ENCODE peak calls at places on chromosomes 7 and 10, in six cellular contexts. A is body of pancreas, K is PC-3, B is adrenal gland, H is heart right ventricle, E is stomach. Y is an unnamed sample.

GRCh38 chr10:50561266-50561665 is 62.5 kb downstream of the SGMS1 start:
- DNase-seq in A (peak), K (no peak), B (peak), H (no peak), E (no peak), Y (peak)

GRCh38 chr10:114767101-114767588 is 54.4 kb upstream of the FHIP2A start:
- DNase-seq in A (peak), K (peak), B (peak), H (no peak), E (no peak), Y (no peak)

GRCh38 chr10:73601486-73601921 is 10.4 kb upstream of the USP54 start:
- DNase-seq in A (peak), K (peak), B (no peak), H (no peak), E (peak), Y (no peak)

GRCh38 chr7:133117432-133117831 is 35.5 kb upstream of the CHCHD3 start:
- DNase-seq in A (no peak), K (no peak), B (no peak), H (no peak), E (no peak), Y (no peak)

GRCh38 chr7:149310113-149310836 is 48.3 kb downstream of the ZNF783 start:
- DNase-seq in A (no peak), K (peak), B (no peak), H (no peak), E (no peak), Y (peak)

GRCh38 chr10:86730227-86730626 is 26.2 kb upstream of the BMPR1A start:
- DNase-seq in A (peak), K (no peak), B (peak), H (peak), E (peak), Y (no peak)

GRCh38 chr10:94567714-94568520 is 22.3 kb downstream of the HELLS start:
- DNase-seq in A (no peak), K (peak), B (no peak), H (no peak), E (no peak), Y (no peak)

GRCh38 chr10:124566222-124566888 is 104.7 kb downstream of the LHPP start:
- DNase-seq in A (no peak), K (no peak), B (no peak), H (no peak), E (no peak), Y (no peak)

GRCh38 chr10:5095687-5096086 is 1.5 kb downstream of the AKR1C3 start:
- DNase-seq in A (no peak), K (no peak), B (no peak), H (no peak), E (no peak), Y (no peak)

GRCh38 chr7:102120666-102121065 is 166.0 kb upstream of the SH2B2 start:
- DNase-seq in A (no peak), K (no peak), B (no peak), H (no peak), E (no peak), Y (no peak)

GRCh38 chr10:100519321-100520051 is at the start of gene SEC31B:
- DNase-seq in A (peak), K (no peak), B (peak), H (peak), E (peak), Y (no peak)

GRCh38 chr7:148921806-148922205 is 37.7 kb upstream of the EZH2 start:
- DNase-seq in A (peak), K (no peak), B (no peak), H (no peak), E (peak), Y (no peak)

GRCh38 chr7:157000047-157000726 is 10.3 kb downstream of the MNX1 start:
- DNase-seq in A (peak), K (no peak), B (no peak), H (no peak), E (peak), Y (no peak)

GRCh38 chr10:71080381-71081228 is 131.8 kb upstream of the UNC5B start:
- DNase-seq in A (no peak), K (no peak), B (no peak), H (peak), E (peak), Y (no peak)

GRCh38 chr10:17067549-17068264 is 61.9 kb downstream of the CUBN start:
- DNase-seq in A (no peak), K (no peak), B (no peak), H (no peak), E (no peak), Y (no peak)

GRCh38 chr7:111756687-111757178 is 194.4 kb upstream of the IMMP2L start:
- DNase-seq in A (peak), K (no peak), B (peak), H (peak), E (no peak), Y (peak)

GRCh38 chr10:98257961-98258360 is 10.0 kb downstream of the LOXL4 start:
- DNase-seq in A (no peak), K (no peak), B (no peak), H (no peak), E (no peak), Y (no peak)

GRCh38 chr10:92691042-92691590 is 1.4 kb downstream of the HHEX start:
- DNase-seq in A (peak), K (no peak), B (peak), H (no peak), E (no peak), Y (no peak)

GRCh38 chr10:30873408-30873807 is 158.3 kb downstream of the ZNF438 start:
- DNase-seq in A (no peak), K (no peak), B (no peak), H (no peak), E (no peak), Y (no peak)

GRCh38 chr7:127976056-127976455 is 55.2 kb downstream of the LRRC4 start:
- DNase-seq in A (peak), K (no peak), B (peak), H (no peak), E (peak), Y (no peak)

GRCh38 chr7:134515569-134516468 is 11.5 kb upstream of the AKR1B10 start:
- DNase-seq in A (no peak), K (peak), B (peak), H (no peak), E (no peak), Y (peak)

GRCh38 chr7:155677688-155678087 is 33.2 kb downstream of the RBM33 start:
- DNase-seq in A (no peak), K (no peak), B (no peak), H (no peak), E (no peak), Y (no peak)

GRCh38 chr7:70030745-70031144 is 432.5 kb downstream of the AUTS2 start:
- DNase-seq in A (no peak), K (no peak), B (no peak), H (no peak), E (no peak), Y (no peak)
- H3K4me3 ChIP-seq in A (no peak), K (no peak), B (no peak), H (no peak), E (no peak), Y (no peak)

GRCh38 chr10:43197834-43198681 is 59.8 kb downstream of the CSGALNACT2 start:
- DNase-seq in A (peak), K (peak), B (no peak), H (peak), E (peak), Y (no peak)
- TF ChIP-seq CTCF in A (no peak), K (peak), B (peak), H (no peak), E (no peak), Y (peak)

DNA sequence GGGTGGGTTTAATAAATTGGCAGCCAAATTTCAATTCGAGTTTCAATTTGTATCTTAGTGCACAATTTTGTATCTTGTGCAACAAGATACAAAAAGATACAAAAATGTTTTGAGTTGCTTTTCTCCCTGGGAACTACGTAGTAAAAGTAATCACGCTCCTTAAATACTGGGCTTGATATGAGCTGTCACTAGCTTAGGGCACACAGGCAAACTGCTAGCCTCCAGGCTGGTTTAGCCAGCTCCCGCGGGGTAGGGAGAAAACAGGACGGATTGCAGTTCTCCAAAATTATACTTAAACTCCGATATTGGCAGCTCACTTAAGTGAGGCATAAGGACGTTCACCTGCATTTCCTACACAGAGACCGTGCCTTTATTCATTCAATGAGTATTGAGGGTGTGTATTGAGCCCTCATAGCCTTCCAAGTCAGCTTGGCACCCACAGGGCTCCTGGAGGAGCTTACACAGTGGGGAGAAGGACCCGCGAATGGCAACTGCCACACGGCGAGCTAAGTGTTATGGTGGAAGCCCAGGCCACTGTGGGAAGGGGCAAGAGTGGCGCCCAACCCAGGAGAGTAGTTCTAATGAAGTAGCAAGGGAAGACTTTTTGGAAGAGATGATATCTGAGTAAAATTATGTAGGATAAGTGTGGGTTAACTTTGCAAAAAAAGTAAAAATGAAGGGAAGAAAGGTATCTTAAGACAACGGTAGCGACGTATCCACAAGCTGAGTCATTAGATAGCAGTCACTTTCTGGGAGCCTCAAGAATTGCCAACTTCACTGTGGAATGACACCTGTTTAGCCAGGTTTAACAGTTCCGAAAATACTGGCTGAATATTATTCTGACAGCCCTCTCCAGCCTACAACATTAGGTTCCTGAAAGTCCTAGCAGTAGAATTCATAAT is 1.6 kb upstream of the EPC1 start:
- DNase-seq in A (no peak), K (no peak), B (no peak), H (no peak), E (no peak), Y (no peak)
- H3K4me3 ChIP-seq in A (no peak), K (peak), B (peak), H (peak), E (peak), Y (no peak)

DNA sequence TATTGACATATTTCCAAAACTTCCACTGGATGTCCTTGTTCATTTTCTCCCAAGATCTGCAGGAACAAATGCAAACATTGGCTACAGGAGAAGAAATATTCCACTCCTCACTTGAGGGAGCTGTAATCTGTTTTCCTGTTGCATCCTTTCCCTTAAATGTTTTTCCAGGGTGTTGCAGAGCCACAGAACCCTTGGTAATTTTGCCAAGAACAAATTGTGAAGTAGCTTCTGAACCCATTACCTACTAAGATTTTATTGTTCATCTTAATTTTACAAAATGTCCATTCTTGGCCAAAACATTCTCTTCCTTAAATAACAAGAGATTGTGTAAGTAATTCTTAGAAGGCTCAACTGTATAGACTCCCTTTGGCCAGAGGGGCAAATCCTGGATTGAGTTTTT is 177.0 kb downstream of the GNAT3 start:
- DNase-seq in A (no peak), K (no peak), B (no peak), H (no peak), E (no peak), Y (no peak)
- TF ChIP-seq CTCF in A (no peak), K (no peak), B (no peak), H (no peak), E (no peak), Y (no peak)

GRCh38 chr10:3902054-3902808 is 117.2 kb upstream of the KLF6 start:
- DNase-seq in A (no peak), K (peak), B (no peak), H (no peak), E (no peak), Y (no peak)
- H3K4me3 ChIP-seq in A (no peak), K (no peak), B (no peak), H (no peak), E (no peak), Y (no peak)